ENCODE peak calls at places on chromosomes 16 and 17, in nine cellular contexts. V is naive thymus-derived CD4-positive, alpha-beta T cell; K is CD8-positive, alpha-beta T cell; S is A549; Z is neuronal stem cell; P is H9; L is thoracic aorta; X is IMR-90; G is small intestine. E is an unnamed sample.

GRCh38 chr17:61235821-61236197 is 163.8 kb upstream of the TBX2 start:
- DNase-seq in V (no peak), K (no peak), S (no peak), Z (no peak), P (no peak), L (no peak), X (peak; percentile 84), G (no peak), E (no peak)

GRCh38 chr16:88066680-88067529 is 115.7 kb downstream of the BANP start:
- DNase-seq in V (no peak), K (no peak), S (no peak), Z (no peak), P (no peak), L (no peak), X (no peak), G (peak; percentile 32), E (no peak)

GRCh38 chr16:79185681-79186080 is 414.9 kb downstream of the MAF start:
- DNase-seq in V (no peak), K (no peak), S (no peak), Z (no peak), P (no peak), L (no peak), X (no peak), G (no peak), E (no peak)

GRCh38 chr16:72637306-72637705 is 410.6 kb downstream of the ZFHX3 start:
- DNase-seq in V (no peak), K (no peak), S (peak; percentile 25), Z (no peak), P (no peak), L (no peak), X (peak; percentile 77), G (peak; percentile 3), E (no peak)

GRCh38 chr16:81553080-81553813 is 108.6 kb downstream of the CMIP start:
- DNase-seq in V (no peak), K (no peak), S (no peak), Z (no peak), P (no peak), L (no peak), X (peak; percentile 47), G (no peak), E (no peak)

GRCh38 chr17:65123757-65124675 is 13.2 kb upstream of the RGS9 start:
- DNase-seq in V (no peak), K (no peak), S (peak; percentile 33), Z (no peak), P (no peak), L (no peak), X (peak; percentile 76), G (peak; percentile 39), E (no peak)

GRCh38 chr17:38447502-38448095 is 19.3 kb downstream of the ARHGAP23 start:
- DNase-seq in V (no peak), K (no peak), S (no peak), Z (no peak), P (no peak), L (no peak), X (no peak), G (no peak), E (no peak)

GRCh38 chr16:5350118-5350517 is 252.5 kb upstream of the EEF2KMT start:
- DNase-seq in V (no peak), K (no peak), S (no peak), Z (no peak), P (peak; percentile 34), L (no peak), X (no peak), G (no peak), E (no peak)

GRCh38 chr17:59415397-59415796 is 83.9 kb downstream of the YPEL2 start:
- DNase-seq in V (no peak), K (no peak), S (no peak), Z (no peak), P (no peak), L (no peak), X (no peak), G (no peak), E (no peak)

GRCh38 chr16:27646811-27647210 is 96.9 kb downstream of the KATNIP start:
- DNase-seq in V (no peak), K (no peak), S (no peak), Z (no peak), P (no peak), L (no peak), X (peak; percentile 36), G (no peak), E (no peak)

GRCh38 chr17:50359998-50360461 is 13.0 kb downstream of the MRPL27 start:
- DNase-seq in V (no peak), K (no peak), S (no peak), Z (no peak), P (no peak), L (no peak), X (no peak), G (no peak), E (no peak)

DNA sequence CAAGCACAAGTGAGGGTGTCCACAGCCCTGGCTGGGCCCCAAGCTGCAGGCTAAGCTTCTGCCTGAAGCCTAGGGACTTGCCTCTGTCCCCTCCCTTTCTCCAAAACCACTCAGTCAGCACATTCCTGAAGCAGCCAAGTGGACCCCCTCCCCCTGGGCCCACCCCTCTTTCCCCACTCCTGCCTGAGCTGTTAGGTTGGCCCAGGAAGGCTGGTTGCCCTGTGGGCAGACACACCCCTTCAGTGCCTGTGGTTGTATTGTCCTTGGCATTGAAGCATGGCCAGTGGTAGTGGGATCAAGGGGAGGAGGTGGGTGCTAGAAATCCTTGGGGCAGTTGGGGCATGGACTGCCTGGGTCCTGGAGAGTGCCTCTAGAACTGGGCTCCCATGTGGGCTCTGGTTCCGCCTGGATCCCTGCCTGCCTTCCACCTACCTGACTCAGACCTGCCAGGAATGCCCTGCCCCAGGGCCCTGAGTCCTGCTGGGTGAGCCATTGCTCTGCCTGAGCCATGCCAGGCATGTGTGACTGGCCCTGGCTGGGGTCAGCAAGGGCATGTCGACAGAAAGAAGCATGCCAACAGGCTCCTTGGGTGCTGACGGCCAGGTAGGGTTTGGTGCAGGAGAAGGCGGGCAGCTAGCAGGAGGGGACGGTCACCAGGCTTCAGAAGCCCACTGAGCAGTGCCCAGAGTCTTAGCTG is 2.1 kb downstream of the TRAF4 start:
- DNase-seq in V (no peak), K (no peak), S (peak; percentile 55), Z (no peak), P (peak; percentile 69), L (no peak), X (no peak), G (peak; percentile 76), E (no peak)
- H3K4me1 ChIP-seq in V (peaks cover 11% of the 10 kb centered on the region), K (peaks cover 29% of the 10 kb centered on the region), S (peaks cover 64% of the 10 kb centered on the region), Z (peaks cover 19% of the 10 kb centered on the region), P (peaks cover 5% of the 10 kb centered on the region), L (peaks cover 50% of the 10 kb centered on the region), X (peaks cover 16% of the 10 kb centered on the region), G (peaks cover 7% of the 10 kb centered on the region), E (peaks cover 12% of the 10 kb centered on the region)

DNA sequence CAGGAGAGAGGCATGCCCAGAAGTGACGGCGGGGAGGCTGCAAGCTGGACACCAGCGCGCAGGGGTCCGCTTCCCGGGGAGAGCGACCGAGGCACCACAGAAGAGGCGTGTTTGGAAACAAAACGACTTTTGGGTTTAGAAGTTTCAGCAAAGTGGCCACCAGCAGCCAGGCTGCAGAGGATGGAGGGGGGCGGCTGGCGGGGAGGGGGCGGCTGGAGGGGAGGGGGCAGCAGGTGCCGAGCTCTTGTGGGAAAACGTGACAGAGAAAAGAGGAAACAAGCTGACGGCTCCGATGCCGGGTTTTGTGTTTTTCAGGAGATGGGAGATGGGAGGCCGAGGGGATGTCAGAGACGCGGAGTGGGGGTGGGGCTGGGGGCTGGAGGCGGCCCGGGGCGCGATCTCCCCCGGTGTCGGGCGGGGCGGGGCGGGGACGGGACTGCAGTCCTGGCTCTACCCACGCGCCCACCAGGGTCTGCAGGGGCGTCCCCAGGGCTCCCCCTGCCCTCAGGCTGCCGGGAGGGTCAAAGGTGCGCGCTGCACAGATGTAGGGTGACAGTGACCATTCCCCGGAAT is 32.1 kb upstream of the RPH3AL start:
- DNase-seq in V (no peak), K (no peak), S (no peak), Z (no peak), P (no peak), L (no peak), X (no peak), G (no peak), E (no peak)
- H3K4me1 ChIP-seq in V (no peaks in the 10 kb centered on the region), K (peaks cover 5% of the 10 kb centered on the region), S (peaks cover 41% of the 10 kb centered on the region), Z (peaks cover 31% of the 10 kb centered on the region), P (no peaks in the 10 kb centered on the region), L (peaks cover 13% of the 10 kb centered on the region), X (peaks cover 10% of the 10 kb centered on the region), G (no peaks in the 10 kb centered on the region), E (no peaks in the 10 kb centered on the region)

DNA sequence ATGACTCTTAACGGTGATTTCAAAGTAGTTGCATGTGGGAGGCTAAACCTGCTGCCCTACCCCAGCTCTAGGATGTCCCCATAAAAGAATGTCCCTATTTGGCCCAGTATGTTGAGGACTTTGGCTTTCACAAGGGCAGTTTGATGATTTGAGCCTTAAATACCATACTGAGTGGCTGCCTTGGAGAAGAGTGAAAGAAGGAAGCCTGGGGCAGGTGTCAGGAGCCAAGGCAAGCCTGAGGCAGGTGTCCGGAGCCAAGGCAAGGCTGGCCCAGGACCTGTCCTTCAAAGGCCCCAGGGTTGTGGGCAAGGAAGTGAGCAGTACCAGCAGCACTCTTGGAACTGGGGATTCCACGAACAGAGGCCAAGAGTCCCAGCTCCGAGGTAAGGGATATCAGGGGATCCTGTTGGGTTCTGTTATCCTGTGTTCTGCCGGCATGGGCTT is 18.6 kb downstream of the ST6GALNAC2 start:
- DNase-seq in V (no peak), K (no peak), S (no peak), Z (no peak), P (peak; percentile 47), L (no peak), X (no peak), G (no peak), E (no peak)
- H3K4me1 ChIP-seq in V (peaks cover 1% of the 10 kb centered on the region), K (peaks cover 23% of the 10 kb centered on the region), S (peaks cover 38% of the 10 kb centered on the region), Z (peaks cover 11% of the 10 kb centered on the region), P (no peaks in the 10 kb centered on the region), L (no peaks in the 10 kb centered on the region), X (peaks cover 1% of the 10 kb centered on the region), G (no peaks in the 10 kb centered on the region), E (peaks cover 9% of the 10 kb centered on the region)

GRCh38 chr17:77153487-77153886 is 12.7 kb downstream of the SEC14L1 start:
- DNase-seq in V (no peak), K (no peak), S (no peak), Z (no peak), P (no peak), L (no peak), X (no peak), G (no peak), E (no peak)

GRCh38 chr17:77154187-77154586 is 13.4 kb downstream of the SEC14L1 start:
- DNase-seq in V (no peak), K (no peak), S (no peak), Z (no peak), P (no peak), L (no peak), X (no peak), G (no peak), E (no peak)

GRCh38 chr17:77148109-77148958 is 7.6 kb downstream of the SEC14L1 start:
- DNase-seq in V (no peak), K (no peak), S (no peak), Z (no peak), P (no peak), L (no peak), X (no peak), G (peak; percentile 58), E (no peak)

GRCh38 chr17:77148959-77149510 is 8.3 kb downstream of the SEC14L1 start:
- DNase-seq in V (no peak), K (no peak), S (no peak), Z (no peak), P (no peak), L (no peak), X (no peak), G (no peak), E (no peak)

DNA sequence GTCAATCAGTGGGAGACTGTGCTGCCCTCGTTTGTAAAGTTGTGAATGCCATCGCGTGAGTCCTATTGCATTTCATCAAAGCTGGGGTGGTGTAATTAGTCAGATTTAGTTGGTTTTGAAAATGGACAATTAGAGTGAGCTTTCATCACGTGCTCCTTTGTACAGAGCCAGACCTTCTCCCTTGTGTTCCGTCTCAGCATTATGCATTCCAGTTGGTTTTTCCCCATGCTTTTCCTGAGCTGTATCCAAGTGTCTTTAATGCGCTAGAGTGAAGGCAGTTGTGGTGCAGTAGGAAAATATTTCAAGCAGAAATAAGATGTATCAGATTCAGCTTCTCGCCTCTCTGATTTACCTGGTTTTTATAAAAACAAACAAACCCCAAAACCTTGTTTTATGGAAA is 10.5 kb downstream of the SEC14L1 start:
- DNase-seq in V (no peak), K (no peak), S (no peak), Z (no peak), P (no peak), L (no peak), X (no peak), G (no peak), E (no peak)
- H3K4me1 ChIP-seq in V (no peaks in the 10 kb centered on the region), K (no peaks in the 10 kb centered on the region), S (peaks cover 10% of the 10 kb centered on the region), Z (peaks cover 18% of the 10 kb centered on the region), P (peaks cover 13% of the 10 kb centered on the region), L (peaks cover 40% of the 10 kb centered on the region), X (peaks cover 8% of the 10 kb centered on the region), G (no peaks in the 10 kb centered on the region), E (no peaks in the 10 kb centered on the region)

E was measured in BE2C.